ENCODE peak calls at places on chromosome 18, in six cellular contexts. J is neuronal stem cell, W is IMR-90, I is H1, R is H9, G is mesenchymal stem cell. D is an unnamed sample.
A peak's percentile ranks its signal among the peaks of the same experiment; 100 is the strongest.

GRCh38 chr18:41121116-41121826 is 833.8 kb upstream of the PIK3C3 start:
- DNase-seq in R (no peak), J (peak; percentile 5), W (peak; percentile 84), G (peak; percentile 34), I (no peak), D (no peak)

GRCh38 chr18:46333371-46334199 is 229.4 kb downstream of the HAUS1 start:
- DNase-seq in I (peak; percentile 56), G (peak; percentile 10), R (no peak), W (no peak), J (peak; percentile 54), D (peak; percentile 28)

GRCh38 chr18:54717673-54718435 is 110.4 kb upstream of the RAB27B start:
- DNase-seq in I (peak; percentile 56), W (no peak), J (no peak), R (peak; percentile 71), G (peak; percentile 63), D (no peak)

GRCh38 chr18:74082476-74083070 is 65.1 kb downstream of the FBXO15 start:
- DNase-seq in J (peak; percentile 8), W (peak; percentile 63), G (peak; percentile 50), R (peak; percentile 91), I (peak; percentile 77), D (peak; percentile 10)

GRCh38 chr18:47591429-47591828 is 339.0 kb downstream of the SMAD2 start:
- DNase-seq in W (no peak), R (no peak), J (no peak), I (no peak), G (no peak), D (no peak)

GRCh38 chr18:3184275-3184963 is 35.3 kb downstream of the MYOM1 start:
- DNase-seq in R (no peak), G (no peak), I (no peak), W (no peak), J (no peak), D (no peak)

GRCh38 chr18:38284992-38285391 is 719.4 kb upstream of the CELF4 start:
- DNase-seq in G (no peak), R (no peak), J (no peak), I (no peak), W (no peak), D (no peak)

GRCh38 chr18:35174093-35174731 is 66.6 kb upstream of the ZNF397 start:
- DNase-seq in W (no peak), R (no peak), J (no peak), G (no peak), I (no peak), D (no peak)

GRCh38 chr18:38009335-38009734 is 443.7 kb upstream of the CELF4 start:
- DNase-seq in J (no peak), W (no peak), G (peak; percentile 42), R (no peak), I (no peak), D (no peak)

GRCh38 chr18:73679941-73680700 is 467.5 kb downstream of the FBXO15 start:
- DNase-seq in I (no peak), W (peak; percentile 50), R (no peak), G (no peak), J (no peak), D (no peak)

GRCh38 chr18:41642756-41643155 is 312.3 kb upstream of the PIK3C3 start:
- DNase-seq in R (no peak), W (no peak), G (peak; percentile 28), I (no peak), J (no peak), D (no peak)

GRCh38 chr18:77129150-77129551 is 3.4 kb downstream of the MBP start:
- DNase-seq in W (peak; percentile 68), R (no peak), I (no peak), G (peak; percentile 78), J (no peak), D (peak; percentile 85)

GRCh38 chr18:4125246-4125938 is 329.7 kb downstream of the DLGAP1 start:
- DNase-seq in J (peak; percentile 17), W (no peak), I (no peak), R (peak; percentile 73), G (peak; percentile 10), D (no peak)

GRCh38 chr18:49170925-49171509 is 220.3 kb upstream of the SMAD7 start:
- DNase-seq in W (no peak), R (no peak), I (no peak), J (no peak), G (no peak), D (no peak)

GRCh38 chr18:47184419-47185050 is 8.4 kb upstream of the IER3IP1 start:
- DNase-seq in J (no peak), I (no peak), R (no peak), W (peak; percentile 51), G (peak; percentile 54), D (peak; percentile 71)

GRCh38 chr18:28584726-28585125 is 407.8 kb upstream of the CDH2 start:
- DNase-seq in J (peak; percentile 1), I (no peak), R (peak; percentile 51), G (peak; percentile 75), W (peak; percentile 65), D (no peak)

GRCh38 chr18:79936641-79937040 is 14.8 kb downstream of the SLC66A2 start:
- DNase-seq in G (no peak), W (no peak), I (no peak), J (no peak), R (no peak), D (no peak)

GRCh38 chr18:47331051-47331450 is 79.6 kb upstream of the SKOR2 start:
- DNase-seq in R (no peak), W (no peak), J (no peak), I (no peak), G (no peak), D (no peak)

GRCh38 chr18:45548614-45549013 is 66.7 kb upstream of the SLC14A2 start:
- DNase-seq in R (no peak), J (no peak), G (no peak), W (no peak), I (no peak), D (no peak)

GRCh38 chr18:32173654-32174053 is 16.2 kb upstream of the MEP1B start:
- DNase-seq in W (no peak), R (no peak), G (no peak), J (no peak), I (no peak), D (no peak)

GRCh38 chr18:31774960-31775359 is 14.3 kb upstream of the SLC25A52 start:
- DNase-seq in R (no peak), J (no peak), I (no peak), W (no peak), G (no peak), D (no peak)

GRCh38 chr18:78770149-78771139 is 209.2 kb upstream of the SALL3 start:
- DNase-seq in J (no peak), I (no peak), W (no peak), R (peak; percentile 62), G (no peak), D (no peak)

GRCh38 chr18:76006151-76006550 is 488.9 kb downstream of the ZNF516 start:
- DNase-seq in W (no peak), G (no peak), J (no peak), R (no peak), I (no peak), D (no peak)

GRCh38 chr18:76005632-76006031 is 489.4 kb downstream of the ZNF516 start:
- DNase-seq in W (no peak), J (no peak), R (no peak), I (no peak), G (no peak), D (no peak)
- H2AFZ ChIP-seq in W (no peak overlapping the region), J (no peak overlapping the region), R (no peak overlapping the region), I (no peak overlapping the region), G (no peak overlapping the region), D (no peak overlapping the region)

GRCh38 chr18:56207989-56208388 is 430.4 kb downstream of the TXNL1 start:
- DNase-seq in G (no peak), I (no peak), R (no peak), J (no peak), W (no peak), D (no peak)

GRCh38 chr18:56214706-56215105 is 423.7 kb downstream of the TXNL1 start:
- DNase-seq in W (no peak), R (no peak), G (no peak), I (no peak), J (no peak), D (no peak)

GRCh38 chr18:56210466-56210865 is 427.9 kb downstream of the TXNL1 start:
- DNase-seq in G (no peak), W (no peak), I (no peak), J (no peak), R (no peak), D (no peak)
- H3K4me2 ChIP-seq in G (no peak overlapping the region), W (no peak overlapping the region), I (no peak overlapping the region), J (no peak overlapping the region), R (no peak overlapping the region), D (no peak overlapping the region)

DNA sequence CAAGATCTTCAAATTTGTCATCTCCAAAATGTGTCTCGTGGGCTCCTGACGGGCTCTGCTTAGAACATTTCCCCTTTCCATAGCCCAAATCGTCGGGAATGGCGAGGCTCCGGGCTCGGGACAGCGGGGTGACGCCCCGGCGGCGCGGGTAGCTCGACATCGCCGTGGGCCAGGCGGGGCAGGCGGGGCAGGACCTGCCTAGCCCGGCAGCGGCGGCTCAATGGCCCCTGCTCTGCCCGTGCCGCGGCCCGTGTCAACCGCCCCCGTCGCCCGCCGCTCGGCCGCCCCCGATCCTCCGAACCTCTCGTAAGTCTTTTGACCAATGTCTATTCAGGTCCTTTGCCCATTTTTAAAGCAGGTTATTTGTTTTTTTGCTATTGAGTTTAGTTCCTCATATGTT is 111.2 kb downstream of the PMAIP1 start:
- DNase-seq in R (no peak), W (no peak), G (no peak), J (no peak), I (no peak), D (no peak)
- H4K91ac ChIP-seq in R (no peak overlapping the region), W (no peak overlapping the region), G (no peak overlapping the region), J (no peak overlapping the region), I (no peak overlapping the region), D (no peak overlapping the region)

DNA sequence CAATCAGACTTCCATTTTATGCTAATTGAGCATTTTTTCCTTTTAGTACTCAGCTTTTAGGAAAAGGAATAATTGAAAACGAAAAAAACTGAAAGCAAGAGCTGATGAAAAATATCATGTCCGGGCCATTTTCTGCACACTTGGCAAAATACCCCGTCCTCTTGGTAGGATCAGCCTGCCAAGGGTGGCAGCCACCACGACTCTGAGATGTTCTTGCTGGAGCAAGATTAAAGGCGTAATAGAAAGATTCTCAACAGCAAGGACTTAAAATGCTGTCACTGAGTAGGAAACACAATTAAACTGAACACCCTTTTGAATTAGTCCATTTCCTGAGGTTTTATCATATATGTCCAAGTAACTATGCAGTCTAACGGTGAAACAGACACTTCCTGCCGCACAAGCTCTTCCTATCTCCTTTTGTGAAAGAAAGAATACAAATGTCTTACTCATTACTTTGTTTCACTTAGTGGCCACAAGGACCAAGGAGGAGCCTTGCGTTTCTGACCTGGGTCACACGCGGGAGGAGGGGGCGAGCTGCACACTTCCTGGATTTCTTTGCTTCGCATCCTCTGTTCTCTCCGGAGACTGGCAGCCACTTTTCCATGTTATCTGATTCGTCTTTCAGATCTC is 222.7 kb downstream of the PIEZO2 start:
- DNase-seq in R (no peak), G (peak; percentile 89), I (no peak), W (peak; percentile 68), J (no peak), D (no peak)
- H2AFZ ChIP-seq in R (no peak overlapping the region), G (no peak overlapping the region), I (no peak overlapping the region), W (peak overlapping the region; percentile 54), J (peak overlapping the region; percentile 88), D (no peak overlapping the region)

D was measured in trophoblast cell.